ENCODE peak calls at places on chromosomes 5 and 9, in ten cellular contexts. One of them, this sample, is unnamed.

GRCh38 chr9:20884985-20885593 is 146.4 kb downstream of the HACD4 start:
- DNase-seq in EL: peak; percentile 57
- DNase-seq in left ventricle myocardium superior: peak; percentile 44
- DNase-seq in T-helper 17 cell: peak; percentile 21
- DNase-seq in naive thymus-derived CD4-positive, alpha-beta T cell: peak; percentile 34
- DNase-seq in activated T-helper 1 cell treated with anti-CD3 and anti-CD28 coated beads, Interleukin-2, amount 50 U/mL, for 16 hours: peak; percentile 11
- DNase-seq in PC-3: peak; percentile 54
- DNase-seq in glomerular endothelial cell: peak; percentile 33
- DNase-seq in Calu3: peak; percentile 54
- DNase-seq in astrocyte: peak; percentile 11
- DNase-seq in this sample: peak; percentile 28

GRCh38 chr9:94150279-94150828 is 66.1 kb downstream of the PTPDC1 start:
- DNase-seq in EL: no peak
- DNase-seq in left ventricle myocardium superior: no peak
- DNase-seq in T-helper 17 cell: no peak
- DNase-seq in naive thymus-derived CD4-positive, alpha-beta T cell: no peak
- DNase-seq in activated T-helper 1 cell treated with anti-CD3 and anti-CD28 coated beads, Interleukin-2, amount 50 U/mL, for 16 hours: no peak
- DNase-seq in PC-3: no peak
- DNase-seq in glomerular endothelial cell: no peak
- DNase-seq in Calu3: no peak
- DNase-seq in astrocyte: no peak
- DNase-seq in this sample: no peak

GRCh38 chr5:124996023-124996763 is 249.8 kb upstream of the ZNF608 start:
- DNase-seq in EL: no peak
- DNase-seq in left ventricle myocardium superior: no peak
- DNase-seq in T-helper 17 cell: no peak
- DNase-seq in naive thymus-derived CD4-positive, alpha-beta T cell: no peak
- DNase-seq in activated T-helper 1 cell treated with anti-CD3 and anti-CD28 coated beads, Interleukin-2, amount 50 U/mL, for 16 hours: no peak
- DNase-seq in PC-3: no peak
- DNase-seq in glomerular endothelial cell: no peak
- DNase-seq in Calu3: no peak
- DNase-seq in astrocyte: peak; percentile 40
- DNase-seq in this sample: no peak

GRCh38 chr5:78666041-78666444 is 17.5 kb upstream of the LHFPL2 start:
- DNase-seq in EL: no peak
- DNase-seq in left ventricle myocardium superior: no peak
- DNase-seq in T-helper 17 cell: no peak
- DNase-seq in naive thymus-derived CD4-positive, alpha-beta T cell: no peak
- DNase-seq in activated T-helper 1 cell treated with anti-CD3 and anti-CD28 coated beads, Interleukin-2, amount 50 U/mL, for 16 hours: no peak
- DNase-seq in PC-3: no peak
- DNase-seq in glomerular endothelial cell: no peak
- DNase-seq in Calu3: no peak
- DNase-seq in astrocyte: no peak
- DNase-seq in this sample: no peak

GRCh38 chr5:66963559-66963971 is 233.0 kb downstream of the CD180 start:
- DNase-seq in EL: peak; percentile 1
- DNase-seq in left ventricle myocardium superior: peak; percentile 36
- DNase-seq in T-helper 17 cell: no peak
- DNase-seq in naive thymus-derived CD4-positive, alpha-beta T cell: no peak
- DNase-seq in activated T-helper 1 cell treated with anti-CD3 and anti-CD28 coated beads, Interleukin-2, amount 50 U/mL, for 16 hours: no peak
- DNase-seq in PC-3: peak; percentile 57
- DNase-seq in glomerular endothelial cell: no peak
- DNase-seq in Calu3: peak; percentile 5
- DNase-seq in astrocyte: peak; percentile 9
- DNase-seq in this sample: no peak

GRCh38 chr5:77321793-77322394 is 111.4 kb downstream of the PDE8B start:
- DNase-seq in EL: no peak
- DNase-seq in left ventricle myocardium superior: no peak
- DNase-seq in T-helper 17 cell: no peak
- DNase-seq in naive thymus-derived CD4-positive, alpha-beta T cell: no peak
- DNase-seq in activated T-helper 1 cell treated with anti-CD3 and anti-CD28 coated beads, Interleukin-2, amount 50 U/mL, for 16 hours: no peak
- DNase-seq in PC-3: no peak
- DNase-seq in glomerular endothelial cell: no peak
- DNase-seq in Calu3: no peak
- DNase-seq in astrocyte: no peak
- DNase-seq in this sample: no peak

GRCh38 chr9:4212661-4213060 is 87.2 kb downstream of the GLIS3 start:
- DNase-seq in EL: no peak
- DNase-seq in left ventricle myocardium superior: no peak
- DNase-seq in T-helper 17 cell: no peak
- DNase-seq in naive thymus-derived CD4-positive, alpha-beta T cell: no peak
- DNase-seq in activated T-helper 1 cell treated with anti-CD3 and anti-CD28 coated beads, Interleukin-2, amount 50 U/mL, for 16 hours: no peak
- DNase-seq in PC-3: no peak
- DNase-seq in glomerular endothelial cell: no peak
- DNase-seq in Calu3: no peak
- DNase-seq in astrocyte: no peak
- DNase-seq in this sample: no peak

GRCh38 chr5:135208555-135209494 is 174.8 kb upstream of the PITX1 start:
- DNase-seq in EL: peak; percentile 98
- DNase-seq in left ventricle myocardium superior: no peak
- DNase-seq in T-helper 17 cell: no peak
- DNase-seq in naive thymus-derived CD4-positive, alpha-beta T cell: no peak
- DNase-seq in activated T-helper 1 cell treated with anti-CD3 and anti-CD28 coated beads, Interleukin-2, amount 50 U/mL, for 16 hours: no peak
- DNase-seq in PC-3: peak; percentile 87
- DNase-seq in glomerular endothelial cell: peak; percentile 78
- DNase-seq in Calu3: peak; percentile 68
- DNase-seq in astrocyte: peak; percentile 95
- DNase-seq in this sample: no peak

GRCh38 chr5:124289122-124289521 is 457.3 kb downstream of the ZNF608 start:
- DNase-seq in EL: no peak
- DNase-seq in left ventricle myocardium superior: peak; percentile 82
- DNase-seq in T-helper 17 cell: no peak
- DNase-seq in naive thymus-derived CD4-positive, alpha-beta T cell: no peak
- DNase-seq in activated T-helper 1 cell treated with anti-CD3 and anti-CD28 coated beads, Interleukin-2, amount 50 U/mL, for 16 hours: no peak
- DNase-seq in PC-3: no peak
- DNase-seq in glomerular endothelial cell: no peak
- DNase-seq in Calu3: no peak
- DNase-seq in astrocyte: no peak
- DNase-seq in this sample: no peak

GRCh38 chr9:91536211-91536691 is 112.6 kb upstream of the NFIL3 start:
- DNase-seq in EL: peak; percentile 76
- DNase-seq in left ventricle myocardium superior: no peak
- DNase-seq in T-helper 17 cell: no peak
- DNase-seq in naive thymus-derived CD4-positive, alpha-beta T cell: no peak
- DNase-seq in activated T-helper 1 cell treated with anti-CD3 and anti-CD28 coated beads, Interleukin-2, amount 50 U/mL, for 16 hours: no peak
- DNase-seq in PC-3: peak; percentile 90
- DNase-seq in glomerular endothelial cell: no peak
- DNase-seq in Calu3: peak; percentile 14
- DNase-seq in astrocyte: peak; percentile 84
- DNase-seq in this sample: no peak

GRCh38 chr9:137757613-137758029 is 120.0 kb upstream of the CACNA1B start:
- DNase-seq in EL: peak; percentile 85
- DNase-seq in left ventricle myocardium superior: no peak
- DNase-seq in T-helper 17 cell: no peak
- DNase-seq in naive thymus-derived CD4-positive, alpha-beta T cell: no peak
- DNase-seq in activated T-helper 1 cell treated with anti-CD3 and anti-CD28 coated beads, Interleukin-2, amount 50 U/mL, for 16 hours: peak; percentile 13
- DNase-seq in PC-3: peak; percentile 40
- DNase-seq in glomerular endothelial cell: no peak
- DNase-seq in Calu3: no peak
- DNase-seq in astrocyte: peak; percentile 75
- DNase-seq in this sample: no peak

GRCh38 chr5:165457854-165458481 is 1952.5 kb downstream of the MAT2B start:
- DNase-seq in EL: no peak
- DNase-seq in left ventricle myocardium superior: no peak
- DNase-seq in T-helper 17 cell: no peak
- DNase-seq in naive thymus-derived CD4-positive, alpha-beta T cell: no peak
- DNase-seq in activated T-helper 1 cell treated with anti-CD3 and anti-CD28 coated beads, Interleukin-2, amount 50 U/mL, for 16 hours: no peak
- DNase-seq in PC-3: peak; percentile 29
- DNase-seq in glomerular endothelial cell: no peak
- DNase-seq in Calu3: peak; percentile 42
- DNase-seq in astrocyte: peak; percentile 36
- DNase-seq in this sample: peak; percentile 73

GRCh38 chr5:93163010-93163663 is 417.9 kb downstream of the NR2F1-AS1 start:
- DNase-seq in EL: peak; percentile 89
- DNase-seq in left ventricle myocardium superior: no peak
- DNase-seq in T-helper 17 cell: no peak
- DNase-seq in naive thymus-derived CD4-positive, alpha-beta T cell: no peak
- DNase-seq in activated T-helper 1 cell treated with anti-CD3 and anti-CD28 coated beads, Interleukin-2, amount 50 U/mL, for 16 hours: no peak
- DNase-seq in PC-3: peak; percentile 96
- DNase-seq in glomerular endothelial cell: peak; percentile 88
- DNase-seq in Calu3: peak; percentile 12
- DNase-seq in astrocyte: peak; percentile 96
- DNase-seq in this sample: no peak

GRCh38 chr9:136363606-136364368 is at the start of gene DNLZ:
- DNase-seq in EL: peak; percentile 85
- DNase-seq in left ventricle myocardium superior: peak; percentile 93
- DNase-seq in T-helper 17 cell: peak; percentile 79
- DNase-seq in naive thymus-derived CD4-positive, alpha-beta T cell: peak; percentile 92
- DNase-seq in activated T-helper 1 cell treated with anti-CD3 and anti-CD28 coated beads, Interleukin-2, amount 50 U/mL, for 16 hours: peak; percentile 87
- DNase-seq in PC-3: peak; percentile 78
- DNase-seq in glomerular endothelial cell: no peak
- DNase-seq in Calu3: peak; percentile 85
- DNase-seq in astrocyte: peak; percentile 41
- DNase-seq in this sample: peak; percentile 56

GRCh38 chr9:114989600-114990410 is 59.4 kb upstream of the TNFSF8 start:
- DNase-seq in EL: no peak
- DNase-seq in left ventricle myocardium superior: no peak
- DNase-seq in T-helper 17 cell: peak; percentile 15
- DNase-seq in naive thymus-derived CD4-positive, alpha-beta T cell: peak; percentile 75
- DNase-seq in activated T-helper 1 cell treated with anti-CD3 and anti-CD28 coated beads, Interleukin-2, amount 50 U/mL, for 16 hours: peak; percentile 35
- DNase-seq in PC-3: no peak
- DNase-seq in glomerular endothelial cell: no peak
- DNase-seq in Calu3: no peak
- DNase-seq in astrocyte: no peak
- DNase-seq in this sample: no peak

GRCh38 chr9:68610016-68610415 is 69.3 kb upstream of the TMEM252 start:
- DNase-seq in EL: no peak
- DNase-seq in left ventricle myocardium superior: no peak
- DNase-seq in T-helper 17 cell: no peak
- DNase-seq in naive thymus-derived CD4-positive, alpha-beta T cell: no peak
- DNase-seq in activated T-helper 1 cell treated with anti-CD3 and anti-CD28 coated beads, Interleukin-2, amount 50 U/mL, for 16 hours: no peak
- DNase-seq in PC-3: no peak
- DNase-seq in glomerular endothelial cell: no peak
- DNase-seq in Calu3: no peak
- DNase-seq in astrocyte: no peak
- DNase-seq in this sample: no peak

GRCh38 chr5:989961-990530 is 18.6 kb upstream of the NKD2 start:
- DNase-seq in EL: no peak
- DNase-seq in left ventricle myocardium superior: peak; percentile 82
- DNase-seq in T-helper 17 cell: no peak
- DNase-seq in naive thymus-derived CD4-positive, alpha-beta T cell: no peak
- DNase-seq in activated T-helper 1 cell treated with anti-CD3 and anti-CD28 coated beads, Interleukin-2, amount 50 U/mL, for 16 hours: no peak
- DNase-seq in PC-3: peak; percentile 15
- DNase-seq in glomerular endothelial cell: peak; percentile 34
- DNase-seq in Calu3: no peak
- DNase-seq in astrocyte: no peak
- DNase-seq in this sample: peak; percentile 38

GRCh38 chr9:6645153-6646027 is at the start of gene GLDC:
- DNase-seq in EL: peak; percentile 7
- DNase-seq in left ventricle myocardium superior: peak; percentile 54
- DNase-seq in T-helper 17 cell: peak; percentile 14
- DNase-seq in naive thymus-derived CD4-positive, alpha-beta T cell: peak; percentile 44
- DNase-seq in activated T-helper 1 cell treated with anti-CD3 and anti-CD28 coated beads, Interleukin-2, amount 50 U/mL, for 16 hours: peak; percentile 11
- DNase-seq in PC-3: peak; percentile 87
- DNase-seq in glomerular endothelial cell: no peak
- DNase-seq in Calu3: peak; percentile 76
- DNase-seq in astrocyte: no peak
- DNase-seq in this sample: no peak